ENCODE peak calls at places on chromosome X, in nine cellular contexts. U is suprapubic skin, E is astrocyte, S is fibroblast of pulmonary artery, G is tibial artery, W is neural progenitor cell, L is AG04450, A is LNCaP clone FGC, D is gastrocnemius medialis. V is an unnamed sample.

GRCh38 chrX:56397636-56398035 is 165.5 kb downstream of the KLF8 start:
- DNase-seq in U (no peak), E (no peak), S (no peak), G (no peak), W (no peak), L (no peak), A (no peak), D (no peak), V (no peak)

GRCh38 chrX:153473126-153473525 is 2.8 kb upstream of the HAUS7 start:
- DNase-seq in U (no peak), E (no peak), S (no peak), G (no peak), W (no peak), L (no peak), A (no peak), D (no peak), V (no peak)

GRCh38 chrX:72079607-72080006 is 52.1 kb downstream of the RTL5 start:
- DNase-seq in U (no peak), E (no peak), S (peak; percentile 44), G (no peak), W (peak; percentile 13), L (no peak), A (no peak), D (no peak), V (no peak)

GRCh38 chrX:155216940-155217450 is 735 bp downstream of the VBP1 start:
- DNase-seq in U (no peak), E (peak; percentile 28), S (no peak), G (no peak), W (peak; percentile 19), L (no peak), A (no peak), D (no peak), V (peak; percentile 28)

GRCh38 chrX:77514177-77514576 is 67.0 kb downstream of the FGF16 start:
- DNase-seq in U (no peak), E (no peak), S (no peak), G (no peak), W (no peak), L (no peak), A (no peak), D (no peak), V (no peak)

GRCh38 chrX:135697614-135698013 is 15.8 kb upstream of the CT45A1 start:
- DNase-seq in U (no peak), E (no peak), S (no peak), G (no peak), W (no peak), L (no peak), A (peak; percentile 4), D (no peak), V (no peak)

GRCh38 chrX:152038798-152039197 is 64.3 kb upstream of the GABRE start:
- DNase-seq in U (no peak), E (no peak), S (no peak), G (no peak), W (no peak), L (no peak), A (no peak), D (no peak), V (no peak)

GRCh38 chrX:9676311-9676710 is 89.3 kb downstream of the GPR143 start:
- DNase-seq in U (no peak), E (no peak), S (peak; percentile 14), G (no peak), W (no peak), L (no peak), A (no peak), D (no peak), V (no peak)

GRCh38 chrX:153560000-153560399 is 38.9 kb downstream of the CCNQ start:
- DNase-seq in U (no peak), E (no peak), S (peak; percentile 13), G (no peak), W (no peak), L (no peak), A (no peak), D (no peak), V (peak; percentile 43)

GRCh38 chrX:100973411-100973810 is 3.9 kb downstream of the ARL13A start:
- DNase-seq in U (no peak), E (peak; percentile 50), S (peak; percentile 76), G (no peak), W (no peak), L (no peak), A (no peak), D (no peak), V (peak; percentile 51)

GRCh38 chrX:45164021-45164621 is 36.6 kb downstream of the DIPK2B start:
- DNase-seq in U (no peak), E (no peak), S (peak; percentile 17), G (no peak), W (no peak), L (no peak), A (no peak), D (no peak), V (peak; percentile 11)

GRCh38 chrX:123817288-123817894 is 42.5 kb upstream of the XIAP start:
- DNase-seq in U (no peak), E (no peak), S (no peak), G (no peak), W (no peak), L (no peak), A (no peak), D (no peak), V (no peak)

GRCh38 chrX:74218895-74219294 is 85.1 kb upstream of the ZCCHC13 start:
- DNase-seq in U (no peak), E (no peak), S (no peak), G (no peak), W (no peak), L (no peak), A (no peak), D (no peak), V (no peak)

DNA sequence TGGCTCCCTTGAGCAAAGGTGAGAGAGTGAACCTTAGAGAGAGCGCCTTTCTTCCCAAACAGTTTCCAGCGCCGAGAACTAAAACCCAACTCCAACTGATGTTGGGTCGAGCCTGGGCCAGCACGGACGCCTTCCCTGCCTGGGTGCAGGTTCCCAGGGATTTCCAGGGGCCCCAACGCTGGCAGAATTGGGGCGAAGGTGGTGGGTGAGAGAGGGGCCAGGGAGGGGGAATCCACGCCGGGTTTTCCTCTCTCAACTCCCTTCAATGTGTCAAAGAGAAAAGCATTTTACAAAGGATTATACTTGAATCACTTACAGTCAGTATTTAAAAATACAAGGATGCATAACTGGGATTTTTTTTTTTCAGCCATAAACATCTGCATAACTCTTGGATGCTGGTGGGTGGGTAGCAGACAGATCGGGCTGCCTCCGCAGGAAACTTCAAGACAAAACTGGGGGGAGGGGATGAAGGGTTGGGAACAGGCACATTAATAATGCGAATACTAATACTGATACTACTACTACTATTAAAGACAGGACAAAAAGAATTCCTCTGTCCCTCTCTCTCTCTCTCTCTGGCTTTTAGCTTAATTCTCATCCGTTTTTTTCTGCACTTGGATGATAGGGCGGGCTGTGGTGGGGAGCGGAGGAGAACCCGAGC is 1.3 kb upstream of the ARX start:
- DNase-seq in U (no peak), E (no peak), S (no peak), G (no peak), W (peak; percentile 36), L (no peak), A (no peak), D (no peak), V (no peak)
- H3K4me3 ChIP-seq in U (no peak overlapping the region), E (no peak overlapping the region), S (no peak overlapping the region), G (no peak overlapping the region), W (peak overlapping the region; percentile 35), L (no peak overlapping the region), A (no peak overlapping the region), D (peak overlapping the region; percentile 36), V (no peak overlapping the region)

DNA sequence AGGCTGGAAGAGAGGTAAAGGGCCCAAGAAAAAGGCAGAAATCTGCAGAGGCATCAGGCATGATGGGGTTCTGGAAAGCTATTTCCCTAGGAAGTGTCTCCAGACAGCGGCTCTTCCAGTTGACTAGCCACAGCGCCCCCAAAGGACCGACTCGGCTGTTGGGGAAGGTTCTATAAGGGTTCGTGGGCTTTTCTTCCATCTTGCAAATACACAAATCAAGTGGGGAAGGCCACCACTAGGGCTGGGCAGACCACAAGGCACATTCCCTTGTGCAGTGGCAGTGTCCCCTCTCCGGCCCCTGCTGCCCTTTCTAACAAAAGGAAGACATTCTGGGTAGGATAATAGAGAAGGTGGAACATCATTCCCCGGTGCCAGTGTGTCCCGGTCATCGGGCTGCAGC is 18.2 kb downstream of the BCOR start:
- DNase-seq in U (no peak), E (no peak), S (no peak), G (no peak), W (peak; percentile 57), L (no peak), A (no peak), D (no peak), V (no peak)
- TF ChIP-seq CTCF in U (no peak), E (no peak), S (no peak), G (no peak), W (peak; percentile 31), L (no peak), A (no peak), D (no peak), V (no peak)

DNA sequence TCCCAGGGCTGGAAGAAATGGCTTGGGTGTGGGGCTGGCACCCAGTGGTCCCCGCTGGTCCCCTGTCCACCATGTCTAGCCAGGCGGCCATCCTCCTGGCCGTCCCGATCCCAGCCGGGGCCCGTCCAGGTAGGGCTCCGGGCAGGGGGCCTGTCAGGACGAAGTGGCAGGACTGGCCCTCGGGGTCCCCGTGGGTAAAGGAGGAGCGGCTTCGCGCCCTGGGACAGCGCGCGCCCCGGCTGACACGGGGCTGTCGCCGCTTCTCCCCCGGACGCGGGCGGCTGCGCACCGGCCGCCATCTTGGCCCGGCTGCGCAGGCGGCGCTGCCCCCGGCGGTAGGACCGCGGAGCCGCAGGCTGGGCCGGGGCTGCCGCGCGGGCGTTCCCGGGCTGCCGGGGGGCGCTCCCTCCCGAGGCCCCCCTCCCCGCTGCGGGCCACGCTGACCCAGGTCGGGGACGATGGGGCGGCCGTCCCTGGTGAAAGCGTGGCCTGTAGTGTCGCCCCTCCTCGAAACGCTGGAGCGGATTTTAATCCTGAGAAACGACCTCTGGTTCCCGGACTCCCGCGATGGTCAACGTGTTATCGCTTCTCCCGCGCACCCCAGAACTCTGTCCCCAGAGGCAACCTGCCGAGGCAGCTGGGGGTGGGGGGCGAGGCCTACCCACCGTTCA is 60.4 kb upstream of the BCOR start:
- DNase-seq in U (peak; percentile 66), E (no peak), S (peak; percentile 26), G (no peak), W (peak; percentile 83), L (no peak), A (no peak), D (no peak), V (no peak)
- H3K4me3 ChIP-seq in U (peak overlapping the region; percentile 50), E (peak overlapping the region; percentile 54), S (peak overlapping the region; percentile 43), G (peak overlapping the region; percentile 60), W (peak overlapping the region; percentile 57), L (peak overlapping the region; percentile 58), A (no peak overlapping the region), D (peak overlapping the region; percentile 51), V (peak overlapping the region; percentile 65)

DNA sequence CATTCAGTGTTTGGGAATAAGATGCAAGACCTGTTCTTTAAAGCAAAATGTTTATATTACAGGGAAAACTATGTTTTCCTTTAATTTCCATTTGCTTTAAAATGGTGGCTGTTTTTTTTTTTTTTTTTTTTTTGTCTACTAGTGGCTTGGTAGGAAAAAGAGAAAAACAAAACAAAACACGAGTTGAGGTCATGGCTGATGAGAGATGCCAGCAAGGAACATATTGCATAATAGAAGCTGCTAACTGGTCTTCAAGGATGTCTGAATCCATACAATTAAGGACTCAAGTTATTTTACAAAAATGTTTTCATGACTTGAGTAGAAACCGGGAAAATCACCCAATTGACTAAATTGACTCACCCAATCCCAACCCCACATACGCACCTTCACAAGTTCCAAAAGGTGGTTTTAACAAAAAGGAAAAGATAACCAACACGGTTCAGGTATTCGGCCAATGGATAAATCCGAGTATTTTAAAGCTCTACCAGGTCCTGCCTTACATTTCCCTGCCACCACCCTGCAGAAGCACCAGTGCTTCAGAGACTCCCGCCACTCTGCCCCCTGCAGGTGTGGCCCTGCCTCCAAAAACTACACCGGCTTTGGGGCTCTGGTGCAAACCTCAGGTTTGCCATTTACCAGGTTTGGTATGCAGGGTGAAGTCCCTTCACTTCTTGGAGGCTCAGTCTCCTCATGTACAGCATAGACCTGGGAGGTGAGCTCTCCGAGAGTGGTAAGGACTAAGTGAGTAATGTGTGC is 27.1 kb downstream of the PIR start:
- DNase-seq in U (no peak), E (no peak), S (peak; percentile 56), G (no peak), W (peak; percentile 39), L (no peak), A (no peak), D (no peak), V (peak; percentile 48)
- TF ChIP-seq CTCF in U (no peak), E (no peak), S (no peak), G (no peak), W (peak; percentile 52), L (no peak), A (no peak), D (no peak), V (peak; percentile 30)

V was measured in choroid plexus epithelial cell.